ENCODE peak calls at places on chromosomes 4 and X, in six cellular contexts. A, V, T, D, E and J are unnamed samples.

GRCh38 chrX:53483838-53484420 is 49.8 kb upstream of the HSD17B10 start:
- DNase-seq in E (no peak), A (no peak), V (peak; percentile 52), T (no peak), D (no peak), J (peak; percentile 61)

GRCh38 chrX:13008189-13008533 is 33.3 kb downstream of the TMSB4X start:
- DNase-seq in A (no peak), D (no peak), V (peak; percentile 34), E (no peak), T (no peak), J (no peak)

GRCh38 chr4:23374280-23374679 is 515.6 kb downstream of the PPARGC1A start:
- DNase-seq in A (no peak), D (no peak), V (no peak), T (no peak), E (no peak), J (peak; percentile 2)

GRCh38 chrX:136752796-136753195 is 27.9 kb downstream of the ARHGEF6 start:
- DNase-seq in T (peak; percentile 21), D (no peak), A (no peak), V (peak; percentile 11), E (no peak), J (no peak)

GRCh38 chrX:141669689-141670088 is 28.9 kb downstream of the SPANXD start:
- DNase-seq in E (no peak), T (no peak), A (no peak), V (no peak), D (no peak), J (no peak)

GRCh38 chr4:150569384-150569987 is 12.5 kb upstream of the MAB21L2 start:
- DNase-seq in T (no peak), E (no peak), V (peak; percentile 79), A (no peak), D (no peak), J (no peak)

GRCh38 chr4:73814679-73815078 is 21.8 kb upstream of the CXCL6 start:
- DNase-seq in E (no peak), A (no peak), T (no peak), D (no peak), V (no peak), J (peak; percentile 84)

GRCh38 chrX:39975094-39975865 is 122.5 kb downstream of the BCOR start:
- DNase-seq in E (peak; percentile 60), D (no peak), V (no peak), A (no peak), T (no peak), J (peak; percentile 59)

GRCh38 chr4:6727081-6727942 is 11.3 kb downstream of the BLOC1S4 start:
- DNase-seq in T (no peak), V (no peak), E (no peak), A (no peak), D (peak; percentile 50), J (no peak)

GRCh38 chrX:13033193-13033592 is 11.2 kb downstream of the FAM9C start:
- DNase-seq in V (peak; percentile 71), A (no peak), D (no peak), E (no peak), T (no peak), J (no peak)

GRCh38 chr4:120922390-120923200 is at the start of gene PRDM5:
- DNase-seq in V (peak; percentile 40), E (peak; percentile 49), D (peak; percentile 81), T (peak; percentile 75), A (peak; percentile 52), J (peak; percentile 9)

GRCh38 chr4:1578968-1579833 is 104.9 kb downstream of the FAM53A start:
- DNase-seq in A (peak; percentile 34), V (peak; percentile 28), D (peak; percentile 67), T (peak; percentile 86), E (peak; percentile 90), J (peak; percentile 68)

GRCh38 chrX:119523664-119524184 is 41.5 kb downstream of the STEEP1 start:
- DNase-seq in D (no peak), E (no peak), V (no peak), A (no peak), T (no peak), J (peak; percentile 58)

GRCh38 chr4:38179690-38180299 is 219.6 kb downstream of the PTTG2 start:
- DNase-seq in A (peak; percentile 77), E (peak; percentile 91), T (no peak), V (peak; percentile 77), D (peak; percentile 60), J (no peak)

GRCh38 chr4:38174811-38175210 is 214.6 kb downstream of the PTTG2 start:
- DNase-seq in D (no peak), V (peak; percentile 48), A (peak; percentile 16), T (no peak), E (no peak), J (no peak)

GRCh38 chr4:38178666-38178995 is 218.4 kb downstream of the PTTG2 start:
- DNase-seq in E (no peak), T (no peak), A (no peak), V (no peak), D (no peak), J (no peak)

GRCh38 chr4:38177792-38178665 is 217.8 kb downstream of the PTTG2 start:
- DNase-seq in V (no peak), A (no peak), T (peak; percentile 77), E (peak; percentile 85), D (peak; percentile 68), J (no peak)

GRCh38 chr4:38177035-38177791 is 217.0 kb downstream of the PTTG2 start:
- DNase-seq in V (peak; percentile 44), A (peak; percentile 48), T (no peak), E (peak; percentile 77), D (peak; percentile 29), J (no peak)
- TF ChIP-seq CTCF in V (no peak), A (no peak), T (no peak), E (no peak), D (no peak), J (no peak)

DNA sequence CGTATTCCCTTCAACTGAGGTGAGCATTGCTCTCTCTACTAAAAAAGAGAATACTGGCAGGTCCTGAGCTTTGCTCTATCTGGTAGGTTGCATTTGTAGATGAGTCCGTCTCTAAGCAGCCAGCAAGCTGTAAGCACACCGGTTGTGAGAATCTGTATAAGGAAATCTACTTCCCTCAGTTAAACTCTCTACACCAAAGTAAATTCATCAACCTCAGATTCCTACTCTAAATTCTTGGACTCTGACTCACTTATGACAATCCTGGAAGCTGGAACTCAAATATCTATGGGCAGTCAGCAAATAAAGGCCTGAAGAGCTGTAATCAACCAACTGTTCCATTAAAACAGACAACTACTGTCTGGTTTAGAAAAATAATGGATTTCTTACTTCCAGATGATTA is 37.9 kb downstream of the FAT1 start:
- DNase-seq in V (peak; percentile 92), T (no peak), D (no peak), E (no peak), A (no peak), J (peak; percentile 89)
- H3K27ac ChIP-seq in V (peak overlapping the region; percentile 29), T (no peak overlapping the region), D (no peak overlapping the region), E (peak overlapping the region; percentile 51), A (no peak overlapping the region), J (no peak overlapping the region)

GRCh38 chrX:106401965-106402559 is 209.7 kb upstream of the RADX start:
- DNase-seq in A (no peak), V (no peak), D (no peak), E (peak; percentile 52), T (no peak), J (no peak)

DNA sequence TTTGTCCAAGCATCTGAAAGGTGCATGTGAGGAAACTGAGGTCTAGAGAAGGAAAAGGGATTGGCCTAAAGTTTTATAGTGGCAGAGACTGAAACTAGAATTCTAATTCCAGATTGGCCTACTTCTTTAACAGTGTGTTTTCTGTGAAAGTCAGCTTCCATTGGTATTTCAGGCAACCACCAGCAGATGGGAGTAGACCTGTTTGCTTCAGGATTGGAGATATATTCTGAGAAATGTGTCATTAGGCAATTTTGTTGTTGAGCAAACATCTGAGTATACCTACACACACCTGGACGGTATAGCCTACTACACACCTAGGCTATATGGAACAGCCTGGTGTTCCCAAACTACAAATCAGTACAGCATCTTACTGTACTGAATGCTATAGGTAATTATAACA is 207.3 kb upstream of the RADX start:
- DNase-seq in A (no peak), E (no peak), T (no peak), V (no peak), D (no peak), J (peak; percentile 10)
- TF ChIP-seq CTCF in A (no peak), E (no peak), T (no peak), V (peak; percentile 1), D (no peak), J (peak; percentile 54)

GRCh38 chr4:147059064-147059731 is 113.5 kb upstream of the TTC29 start:
- DNase-seq in T (no peak), V (no peak), A (no peak), D (no peak), E (no peak), J (no peak)

GRCh38 chr4:147057631-147057980 is 111.9 kb upstream of the TTC29 start:
- DNase-seq in E (no peak), D (no peak), V (peak; percentile 41), A (peak; percentile 78), T (no peak), J (peak; percentile 13)

GRCh38 chr4:147054241-147054902 is 108.7 kb upstream of the TTC29 start:
- DNase-seq in A (no peak), T (no peak), E (no peak), D (no peak), V (no peak), J (no peak)

GRCh38 chr4:147060171-147060931 is 114.7 kb upstream of the TTC29 start:
- DNase-seq in E (no peak), D (no peak), V (peak; percentile 81), A (no peak), T (no peak), J (no peak)

GRCh38 chr4:147056951-147057630 is 111.4 kb upstream of the TTC29 start:
- DNase-seq in T (no peak), E (no peak), A (peak; percentile 45), D (no peak), V (peak; percentile 14), J (peak; percentile 10)
- H3K27ac ChIP-seq in T (peak overlapping the region; percentile 23), E (no peak overlapping the region), A (peak overlapping the region; percentile 42), D (no peak overlapping the region), V (peak overlapping the region; percentile 54), J (no peak overlapping the region)

DNA sequence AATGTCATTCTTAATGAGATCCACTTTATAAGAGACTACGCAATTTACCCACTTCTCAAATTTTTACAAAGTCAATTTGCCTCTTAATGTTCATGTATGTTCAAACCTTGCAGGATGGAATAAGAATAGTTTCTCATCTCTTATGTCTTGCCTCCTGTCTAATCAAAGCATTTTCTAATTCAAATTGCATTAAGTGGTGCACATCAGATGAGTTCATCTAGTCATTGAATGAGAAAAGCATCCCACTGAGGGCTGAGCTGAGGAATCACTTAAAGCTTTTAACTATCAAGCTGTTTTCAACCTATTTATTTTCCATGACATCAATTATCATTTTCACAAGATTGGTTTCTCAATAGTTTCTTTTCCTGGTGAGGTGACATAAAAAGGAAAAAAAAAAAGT is 1964.0 kb downstream of the PCDH7 start:
- DNase-seq in V (no peak), D (no peak), T (no peak), A (no peak), E (no peak), J (no peak)
- TF ChIP-seq CTCF in V (no peak), D (no peak), T (no peak), A (no peak), E (no peak), J (no peak)